ENCODE peak calls at places on chromosomes 3 and 15, in five cellular contexts. R is brain microvascular endothelial cell; B is adrenal gland; Y is naive thymus-derived CD4-positive, alpha-beta T cell; K is GM23248. L is an unnamed sample.

GRCh38 chr3:71135373-71136088 is 448.0 kb downstream of the FOXP1 start:
- DNase-seq in K (no peak), R (no peak), Y (no peak), B (no peak), L (no peak)

GRCh38 chr3:55726501-55726775 is 239.3 kb upstream of the WNT5A start:
- DNase-seq in Y (no peak), R (no peak), K (no peak), B (no peak), L (no peak)

GRCh38 chr3:167913218-167913902 is 177.8 kb downstream of the SERPINI1 start:
- DNase-seq in R (peak; percentile 35), Y (no peak), B (no peak), K (peak; percentile 73), L (no peak)

GRCh38 chr15:35181538-35181937 is 96.4 kb upstream of the NANOGP8 start:
- DNase-seq in K (peak; percentile 78), B (no peak), R (no peak), Y (no peak), L (no peak)

GRCh38 chr3:184399410-184399809 is 19.6 kb downstream of the CHRD start:
- DNase-seq in B (peak; percentile 50), Y (no peak), R (peak; percentile 90), K (peak; percentile 96), L (no peak)

GRCh38 chr3:9072667-9073009 is 109.4 kb upstream of the RAD18 start:
- DNase-seq in Y (no peak), B (no peak), R (no peak), K (no peak), L (no peak)

GRCh38 chr15:77420610-77421369 is at the start of gene HMG20A:
- DNase-seq in K (peak; percentile 86), Y (peak; percentile 29), R (peak; percentile 62), B (peak; percentile 63), L (peak; percentile 24)

GRCh38 chr3:138005627-138006026 is 4.3 kb upstream of the CLDN18 start:
- DNase-seq in K (no peak), Y (no peak), B (no peak), R (no peak), L (no peak)

GRCh38 chr3:99249627-99250026 is 348.1 kb upstream of the DCBLD2 start:
- DNase-seq in Y (no peak), K (peak; percentile 13), B (no peak), R (no peak), L (no peak)

GRCh38 chr3:187966636-187967035 is 187.3 kb upstream of the LPP start:
- DNase-seq in R (no peak), K (no peak), Y (no peak), B (peak; percentile 55), L (no peak)

GRCh38 chr15:41020311-41020710 is 67.0 kb downstream of the CHAC1 start:
- DNase-seq in Y (no peak), K (no peak), B (no peak), R (no peak), L (no peak)

GRCh38 chr3:164521644-164522043 is 556.7 kb downstream of the SI start:
- DNase-seq in R (no peak), B (no peak), Y (no peak), K (no peak), L (no peak)

GRCh38 chr3:171378586-171378985 is 81.6 kb downstream of the TNIK start:
- DNase-seq in R (no peak), B (no peak), K (no peak), Y (no peak), L (no peak)

GRCh38 chr15:80932989-80933388 is 56.6 kb downstream of the MESD start:
- DNase-seq in Y (no peak), K (no peak), R (peak; percentile 14), B (peak; percentile 15), L (no peak)

GRCh38 chr15:80929225-80929624 is 60.4 kb downstream of the MESD start:
- DNase-seq in Y (no peak), K (peak; percentile 92), R (peak; percentile 46), B (no peak), L (no peak)

GRCh38 chr15:80931191-80931590 is 58.4 kb downstream of the MESD start:
- DNase-seq in K (peak; percentile 39), R (no peak), B (no peak), Y (no peak), L (no peak)

GRCh38 chr15:80929689-80930088 is 59.9 kb downstream of the MESD start:
- DNase-seq in K (peak; percentile 49), R (peak; percentile 17), B (no peak), Y (no peak), L (no peak)

DNA sequence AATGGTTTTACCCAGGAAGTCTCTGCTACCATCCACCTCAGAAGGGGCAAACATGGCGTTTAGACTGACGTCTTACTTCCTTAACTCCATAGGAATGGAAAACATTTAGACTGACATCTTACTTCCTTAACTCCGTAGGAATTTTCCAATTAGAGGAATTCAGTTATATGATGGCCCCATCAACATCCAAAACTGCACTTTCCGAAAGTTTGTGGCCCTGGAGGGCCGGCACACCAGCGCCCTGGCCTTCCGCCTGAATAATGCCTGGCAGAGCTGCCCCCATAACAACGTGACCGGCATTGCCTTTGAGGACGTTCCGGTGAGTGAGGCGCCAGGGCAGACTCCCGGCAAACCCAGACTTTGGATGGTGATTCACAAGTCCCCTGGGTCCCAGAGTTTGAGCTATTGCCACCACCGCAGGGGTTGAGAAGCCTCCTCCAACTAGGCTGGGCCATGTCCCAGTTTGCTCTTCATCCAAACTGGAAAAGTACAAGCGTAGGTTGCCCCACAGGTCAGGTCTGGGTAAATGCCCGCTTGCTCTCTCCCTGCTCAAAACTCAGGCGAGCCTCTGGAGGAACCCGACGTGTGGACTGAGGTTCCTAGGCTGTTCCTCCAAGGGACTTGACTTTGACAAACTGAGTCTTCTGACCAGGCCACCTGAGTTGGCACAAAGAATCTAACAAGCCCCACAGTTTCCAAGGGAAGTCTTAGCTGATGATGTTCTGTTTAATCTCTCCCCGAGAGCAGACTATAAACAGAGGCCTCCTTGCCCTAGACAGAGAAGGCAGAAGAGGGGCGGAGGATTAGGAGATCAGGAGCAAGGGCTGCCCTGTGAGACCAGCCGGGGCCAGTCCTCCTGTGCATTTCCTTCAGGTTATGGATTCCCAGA is 57.7 kb downstream of the MESD start:
- DNase-seq in Y (no peak), K (no peak), B (no peak), R (no peak), L (no peak)
- H3K36me3 ChIP-seq in Y (no peaks in the 10 kb centered on the region), K (peaks cover 36% of the 10 kb centered on the region), B (no peaks in the 10 kb centered on the region), R (no peaks in the 10 kb centered on the region), L (peaks cover 2% of the 10 kb centered on the region)

DNA sequence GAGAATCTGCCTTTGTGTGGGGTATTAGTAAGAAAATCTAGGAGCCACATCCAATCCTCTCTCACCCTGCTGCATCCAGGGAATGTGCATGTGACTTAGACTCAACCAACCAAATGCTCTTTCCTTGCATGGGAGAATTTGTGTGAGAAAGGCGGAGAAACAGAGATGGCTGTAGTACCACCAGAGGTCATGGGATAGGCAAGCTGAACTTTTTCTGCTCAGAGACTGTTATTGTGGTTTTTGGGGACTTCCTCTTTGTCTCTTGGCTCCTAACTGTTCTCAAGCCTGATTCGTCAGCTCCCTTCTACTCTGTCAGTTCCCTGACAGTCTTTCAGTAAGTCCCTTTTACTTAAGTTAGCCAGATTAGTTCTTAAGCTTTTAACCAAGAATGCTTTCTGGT is 2.6 kb upstream of the ZSCAN2 start:
- DNase-seq in R (peak; percentile 16), Y (no peak), K (no peak), B (no peak), L (no peak)
- H3K27ac ChIP-seq in R (no peak overlapping the region), Y (peak overlapping the region; percentile 72), K (no peak overlapping the region), B (peak overlapping the region; percentile 32), L (peak overlapping the region; percentile 68)

GRCh38 chr3:45979378-45979777 is 16.2 kb downstream of the FYCO1 start:
- DNase-seq in Y (no peak), K (no peak), R (no peak), B (no peak), L (no peak)
- H3K36me3 ChIP-seq in Y (peaks cover 6% of the 10 kb centered on the region), K (peaks cover 6% of the 10 kb centered on the region), R (peaks cover 22% of the 10 kb centered on the region), B (peaks cover 72% of the 10 kb centered on the region), L (peaks cover 45% of the 10 kb centered on the region)

GRCh38 chr3:154792828-154793227 is 287.3 kb upstream of the MME start:
- DNase-seq in Y (no peak), B (no peak), R (no peak), K (no peak), L (no peak)
- H3K27ac ChIP-seq in Y (no peak overlapping the region), B (no peak overlapping the region), R (no peak overlapping the region), K (no peak overlapping the region), L (no peak overlapping the region)

GRCh38 chr15:57284535-57284934 is 91.8 kb upstream of the CGNL1 start:
- DNase-seq in R (no peak), Y (no peak), B (no peak), K (no peak), L (no peak)

GRCh38 chr15:57281357-57281756 is 94.9 kb upstream of the CGNL1 start:
- DNase-seq in R (no peak), B (no peak), Y (no peak), K (no peak), L (no peak)

GRCh38 chr15:57285386-57285785 is 90.9 kb upstream of the CGNL1 start:
- DNase-seq in R (no peak), B (no peak), K (no peak), Y (no peak), L (no peak)

GRCh38 chr15:57286446-57287127 is 89.7 kb upstream of the CGNL1 start:
- DNase-seq in R (no peak), Y (no peak), B (no peak), K (no peak), L (no peak)

DNA sequence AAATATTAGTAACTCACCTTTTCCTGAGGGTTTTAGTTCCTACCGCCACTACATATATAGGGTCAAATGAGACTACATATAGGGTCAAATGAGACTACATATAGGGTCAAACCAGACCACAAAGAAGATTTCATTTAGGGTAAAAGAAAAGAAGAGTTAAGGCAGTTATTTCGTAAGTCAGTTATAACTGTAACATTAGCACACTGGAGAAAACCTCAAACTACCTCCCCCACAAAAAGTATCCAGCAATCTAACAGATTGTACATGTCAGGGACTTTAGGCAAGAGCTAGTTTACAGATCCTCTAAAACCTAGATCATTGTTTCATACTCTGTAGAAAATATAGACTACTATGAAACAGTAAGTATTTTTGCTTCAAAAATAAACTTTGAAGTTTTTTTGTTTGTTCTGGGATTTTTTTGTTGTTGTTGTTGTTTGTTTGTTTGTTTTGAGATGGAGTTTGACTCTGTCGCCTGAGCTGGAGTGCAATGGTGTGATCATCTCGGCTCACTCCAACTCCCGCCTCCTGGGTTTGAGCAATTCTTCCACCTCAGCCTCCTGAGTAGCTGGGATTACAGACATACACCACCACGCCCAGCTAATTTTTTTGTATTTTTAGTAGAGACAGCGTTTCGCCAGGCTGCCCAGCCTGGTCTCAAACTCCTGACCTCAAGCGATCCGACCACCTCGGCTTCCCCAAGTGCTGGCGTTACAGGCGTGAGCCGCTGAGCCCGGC is 92.4 kb upstream of the CGNL1 start:
- DNase-seq in B (no peak), Y (no peak), R (no peak), K (peak; percentile 37), L (no peak)
- H3K36me3 ChIP-seq in B (peaks cover 30% of the 10 kb centered on the region), Y (no peaks in the 10 kb centered on the region), R (peaks cover 20% of the 10 kb centered on the region), K (peaks cover 14% of the 10 kb centered on the region), L (peaks cover 31% of the 10 kb centered on the region)

GRCh38 chr3:61903931-61904657 is 342.7 kb downstream of the PTPRG start:
- DNase-seq in Y (no peak), B (no peak), R (peak; percentile 21), K (peak; percentile 38), L (no peak)
- H3K27ac ChIP-seq in Y (no peak overlapping the region), B (peak overlapping the region; percentile 59), R (no peak overlapping the region), K (no peak overlapping the region), L (no peak overlapping the region)

GRCh38 chr3:196063049-196063448 is 18.8 kb downstream of the TFRC start:
- DNase-seq in K (peak; percentile 23), B (no peak), Y (no peak), R (no peak), L (no peak)
- H3K36me3 ChIP-seq in K (peaks cover 58% of the 10 kb centered on the region), B (peaks cover 98% of the 10 kb centered on the region), Y (peaks cover 45% of the 10 kb centered on the region), R (peaks cover 56% of the 10 kb centered on the region), L (peaks cover 88% of the 10 kb centered on the region)